ENCODE peak calls at places on chromosomes 5 and 9, in four cellular contexts. J is stimulated activated CD8-positive, alpha-beta memory T cell treated with anti-CD3 and anti-CD28 coated beads, Interleukin-7, amount 100 ng/mL, for 1 hour; F is upper lobe of right lung; C is NCI-H1417. M is an unnamed sample.

GRCh38 chr9:90942555-90942954 is 140.9 kb downstream of the SYK start:
- DNase-seq in J (no peak), F (no peak), C (peak), M (no peak)

GRCh38 chr9:79731483-79731882 is 159.7 kb downstream of the TLE4 start:
- DNase-seq in J (no peak), F (no peak), C (no peak), M (no peak)

GRCh38 chr5:107486489-107486888 is 184.2 kb downstream of the EFNA5 start:
- DNase-seq in J (no peak), F (no peak), C (no peak), M (no peak)

GRCh38 chr5:149886060-149886459 is 58.5 kb downstream of the PDE6A start:
- DNase-seq in J (no peak), F (no peak), C (no peak), M (no peak)

GRCh38 chr9:136225748-136226679 is 19.6 kb downstream of the QSOX2 start:
- DNase-seq in J (no peak), F (peak), C (peak), M (peak)

GRCh38 chr5:93723005-93723404 is 18.4 kb downstream of the POU5F2 start:
- DNase-seq in J (no peak), F (no peak), C (no peak), M (no peak)

GRCh38 chr9:137316012-137316981 is 14.2 kb upstream of the NRARP start:
- DNase-seq in J (no peak), F (peak), C (peak), M (peak)

GRCh38 chr9:33972698-33973097 is 76.0 kb downstream of the UBAP2 start:
- DNase-seq in J (no peak), F (no peak), C (no peak), M (no peak)

GRCh38 chr9:110276827-110277226 is 20.5 kb upstream of the TXN start:
- DNase-seq in J (no peak), F (no peak), C (no peak), M (no peak)

GRCh38 chr9:124857533-124858162 is 4.1 kb downstream of the RPL35 start:
- DNase-seq in J (no peak), F (no peak), C (no peak), M (no peak)

GRCh38 chr5:171595801-171596231 is 176.4 kb downstream of the FGF18 start:
- DNase-seq in J (no peak), F (no peak), C (no peak), M (no peak)

GRCh38 chr5:12399868-12400267 is 495.6 kb upstream of the CTNND2 start:
- DNase-seq in J (no peak), F (no peak), C (no peak), M (no peak)

GRCh38 chr9:108562176-108562575 is 293.6 kb downstream of the ACTL7B start:
- DNase-seq in J (no peak), F (no peak), C (no peak), M (no peak)

GRCh38 chr9:25377039-25377438 is 301.2 kb downstream of the TUSC1 start:
- DNase-seq in J (no peak), F (no peak), C (no peak), M (no peak)

GRCh38 chr5:58114324-58114723 is 345.6 kb downstream of the PLK2 start:
- DNase-seq in J (no peak), F (no peak), C (no peak), M (no peak)

GRCh38 chr9:96073531-96074284 is 198.2 kb downstream of the ERCC6L2 start:
- DNase-seq in J (no peak), F (no peak), C (no peak), M (no peak)

GRCh38 chr9:99031319-99031718 is 73.6 kb upstream of the TGFBR1 start:
- DNase-seq in J (no peak), F (no peak), C (no peak), M (no peak)

GRCh38 chr5:72156921-72157320 is 49.6 kb downstream of the MAP1B start:
- DNase-seq in J (no peak), F (no peak), C (no peak), M (no peak)

GRCh38 chr9:89663264-89663970 is 58.6 kb downstream of the GADD45G start:
- DNase-seq in J (no peak), F (peak), C (no peak), M (no peak)

M was measured in SK-N-DZ.